ENCODE peak calls at places on chromosome 7, in nine cellular contexts. Y is heart left ventricle, A is HCT116, M is suprapubic skin, U is stomach, F is spleen, I is ovary, T is adrenal gland, W is prostate gland. V is an unnamed sample.

GRCh38 chr7:1709281-1709680 is 39.2 kb downstream of the ELFN1 start:
- DNase-seq in Y (no peak), A (no peak), M (no peak), U (no peak), F (peak; percentile 15), I (no peak), T (no peak), W (no peak), V (no peak)

GRCh38 chr7:2821842-2822507 is 22.1 kb downstream of the GNA12 start:
- DNase-seq in Y (no peak), A (no peak), M (no peak), U (no peak), F (no peak), I (no peak), T (no peak), W (no peak), V (no peak)

GRCh38 chr7:149302222-149302621 is 40.2 kb downstream of the ZNF783 start:
- DNase-seq in Y (no peak), A (no peak), M (no peak), U (no peak), F (no peak), I (no peak), T (no peak), W (no peak), V (no peak)

GRCh38 chr7:118949031-118949430 is 724.5 kb downstream of the ANKRD7 start:
- DNase-seq in Y (no peak), A (no peak), M (no peak), U (no peak), F (no peak), I (no peak), T (no peak), W (no peak), V (no peak)

GRCh38 chr7:1343551-1343950 is 110.9 kb downstream of the UNCX start:
- DNase-seq in Y (no peak), A (no peak), M (no peak), U (no peak), F (peak; percentile 41), I (no peak), T (no peak), W (no peak), V (no peak)

GRCh38 chr7:1058821-1059199 is 14.5 kb downstream of the GPR146 start:
- DNase-seq in Y (peak; percentile 12), A (no peak), M (no peak), U (no peak), F (peak; percentile 49), I (no peak), T (no peak), W (no peak), V (no peak)

GRCh38 chr7:7479275-7479674 is 56.4 kb downstream of the COL28A1 start:
- DNase-seq in Y (no peak), A (no peak), M (no peak), U (no peak), F (no peak), I (no peak), T (no peak), W (no peak), V (no peak)

GRCh38 chr7:123208793-123209192 is 9.0 kb upstream of the SLC13A1 start:
- DNase-seq in Y (no peak), A (peak; percentile 6), M (no peak), U (no peak), F (no peak), I (no peak), T (no peak), W (no peak), V (no peak)

GRCh38 chr7:135743907-135744789 is 4.5 kb downstream of the FAM180A start:
- DNase-seq in Y (peak; percentile 38), A (no peak), M (no peak), U (no peak), F (no peak), I (no peak), T (no peak), W (no peak), V (no peak)

GRCh38 chr7:135745702-135746312 is 2.8 kb downstream of the FAM180A start:
- DNase-seq in Y (peak; percentile 57), A (peak; percentile 93), M (peak; percentile 85), U (no peak), F (no peak), I (peak; percentile 82), T (peak; percentile 83), W (no peak), V (peak; percentile 90)

GRCh38 chr7:135742371-135742770 is 6.2 kb downstream of the FAM180A start:
- DNase-seq in Y (no peak), A (no peak), M (no peak), U (no peak), F (no peak), I (no peak), T (no peak), W (no peak), V (no peak)

GRCh38 chr7:135747366-135747765 is 1.2 kb downstream of the FAM180A start:
- DNase-seq in Y (no peak), A (no peak), M (no peak), U (no peak), F (no peak), I (no peak), T (no peak), W (no peak), V (no peak)

DNA sequence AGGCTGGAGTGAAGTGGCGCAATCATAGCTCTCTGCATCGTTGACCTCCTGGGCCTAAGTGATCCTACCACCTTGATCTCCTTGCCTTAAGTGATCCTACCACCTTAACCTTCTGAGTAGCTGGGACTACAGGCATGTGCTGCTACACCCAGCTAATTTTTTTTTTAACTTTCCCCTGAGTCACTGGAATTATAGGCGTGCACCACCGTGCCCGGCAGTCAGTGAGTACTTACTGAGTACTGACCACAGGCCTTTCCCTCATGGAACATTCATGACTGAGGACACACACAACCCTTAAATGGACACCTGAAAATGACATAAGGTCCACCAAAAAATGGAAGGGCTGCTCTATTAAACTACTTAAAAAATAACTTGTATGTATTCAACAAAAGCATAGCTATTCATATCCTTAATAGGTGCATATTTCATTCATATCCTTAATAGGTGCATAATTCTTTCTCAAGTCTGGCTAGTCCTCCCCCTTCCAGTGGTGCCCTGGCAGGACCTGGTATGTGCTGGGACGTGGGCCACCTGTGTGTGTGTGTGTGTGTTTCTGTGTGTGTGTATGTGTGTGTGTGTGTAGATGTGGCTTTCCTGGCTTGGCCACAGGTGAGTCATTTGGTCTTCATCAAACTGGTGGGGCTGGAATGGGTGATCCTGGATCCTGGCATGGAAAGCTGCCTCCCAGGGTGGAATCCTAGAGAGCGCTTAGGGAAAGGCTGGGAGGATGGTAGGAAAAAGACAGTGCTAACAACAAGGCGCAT is 3.5 kb downstream of the FAM180A start:
- DNase-seq in Y (no peak), A (peak; percentile 79), M (no peak), U (no peak), F (no peak), I (no peak), T (no peak), W (no peak), V (peak; percentile 47)
- TF ChIP-seq POLR2A in Y (no peak), A (no peak), M (no peak), U (no peak), F (no peak), I (no peak), T (no peak), W (no peak), V (no peak)

DNA sequence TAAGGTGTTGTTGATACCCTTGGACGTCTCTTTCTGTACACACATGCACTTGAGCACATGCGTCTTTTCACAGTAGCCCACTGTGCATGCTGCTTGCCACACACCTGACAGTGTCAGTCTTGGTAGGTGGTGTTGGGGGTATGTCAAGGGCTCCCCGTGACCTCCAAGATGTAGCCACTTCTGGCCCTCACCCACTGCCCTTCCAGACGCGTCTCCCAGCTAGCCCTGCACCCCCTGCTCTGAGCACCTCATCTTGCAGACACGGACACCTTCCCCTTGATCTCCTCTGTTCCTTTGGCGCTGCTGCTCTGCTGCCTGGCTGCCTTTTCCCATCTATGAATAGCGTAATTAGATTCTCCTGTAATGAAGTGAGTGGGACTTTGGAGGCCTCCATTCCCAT is 75.2 kb upstream of the TNS3 start:
- DNase-seq in Y (no peak), A (no peak), M (no peak), U (no peak), F (peak; percentile 59), I (no peak), T (no peak), W (no peak), V (no peak)
- TF ChIP-seq CTCF in Y (no peak), A (no peak), M (no peak), U (no peak), F (no peak), I (no peak), T (no peak), W (no peak), V (no peak)

GRCh38 chr7:5691536-5692090 is 89.8 kb downstream of the RNF216 start:
- DNase-seq in Y (no peak), A (no peak), M (no peak), U (no peak), F (no peak), I (no peak), T (no peak), W (no peak), V (no peak)

GRCh38 chr7:5693529-5693928 is 87.9 kb downstream of the RNF216 start:
- DNase-seq in Y (peak; percentile 67), A (no peak), M (no peak), U (no peak), F (peak; percentile 83), I (no peak), T (no peak), W (no peak), V (no peak)

GRCh38 chr7:5692112-5692844 is 89.2 kb downstream of the RNF216 start:
- DNase-seq in Y (peak; percentile 94), A (no peak), M (peak; percentile 94), U (peak; percentile 37), F (peak; percentile 79), I (peak; percentile 84), T (peak; percentile 56), W (peak; percentile 40), V (peak; percentile 95)

GRCh38 chr7:5694221-5694754 is 87.2 kb downstream of the RNF216 start:
- DNase-seq in Y (peak; percentile 41), A (no peak), M (no peak), U (no peak), F (no peak), I (peak; percentile 62), T (no peak), W (no peak), V (no peak)

DNA sequence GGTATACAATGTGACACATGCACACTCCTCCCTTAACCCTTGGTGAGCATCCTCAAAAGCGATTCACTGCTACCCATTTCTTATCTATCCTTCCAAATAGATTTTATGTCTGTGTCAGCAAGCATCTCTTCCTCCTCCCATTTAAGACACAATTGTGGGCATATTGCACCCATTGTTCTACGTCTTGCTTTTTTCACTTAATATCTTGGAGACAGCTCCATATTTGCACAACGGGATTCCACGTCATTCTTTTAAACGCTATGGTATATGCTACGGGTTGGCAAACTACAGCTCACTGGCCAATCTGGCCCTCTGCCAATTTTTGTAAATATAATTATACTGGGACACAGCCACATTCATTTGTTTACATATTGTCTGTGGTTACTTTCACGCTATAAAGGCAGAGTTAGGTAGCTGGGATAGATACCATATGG is 88.6 kb downstream of the RNF216 start:
- DNase-seq in Y (no peak), A (no peak), M (no peak), U (no peak), F (no peak), I (no peak), T (no peak), W (no peak), V (no peak)
- H3K4me3 ChIP-seq in Y (peak overlapping the region; percentile 28), A (no peak overlapping the region), M (peak overlapping the region; percentile 3), U (no peak overlapping the region), F (no peak overlapping the region), I (no peak overlapping the region), T (no peak overlapping the region), W (no peak overlapping the region), V (no peak overlapping the region)

GRCh38 chr7:128940494-128941322 is 3.0 kb downstream of the IRF5 start:
- DNase-seq in Y (peak; percentile 72), A (no peak), M (peak; percentile 83), U (peak; percentile 63), F (peak; percentile 97), I (no peak), T (no peak), W (no peak), V (peak; percentile 49)

GRCh38 chr7:128939861-128940410 is 2.2 kb downstream of the IRF5 start:
- DNase-seq in Y (no peak), A (no peak), M (peak; percentile 77), U (no peak), F (peak; percentile 83), I (no peak), T (no peak), W (no peak), V (peak; percentile 82)

GRCh38 chr7:128937647-128938523 is at the start of gene IRF5:
- DNase-seq in Y (peak; percentile 61), A (peak; percentile 15), M (peak; percentile 78), U (peak; percentile 80), F (peak; percentile 93), I (no peak), T (peak; percentile 45), W (peak; percentile 49), V (no peak)

GRCh38 chr7:128938524-128939074 is 872 bp downstream of the IRF5 start:
- DNase-seq in Y (no peak), A (no peak), M (peak; percentile 65), U (no peak), F (peak; percentile 88), I (no peak), T (no peak), W (no peak), V (peak; percentile 86)

GRCh38 chr7:128939075-128939860 is 1.5 kb downstream of the IRF5 start:
- DNase-seq in Y (peak; percentile 57), A (no peak), M (peak; percentile 73), U (no peak), F (peak; percentile 81), I (no peak), T (no peak), W (no peak), V (peak; percentile 87)
- TF ChIP-seq POLR2A in Y (no peak), A (no peak), M (no peak), U (no peak), F (no peak), I (no peak), T (no peak), W (no peak), V (no peak)

V was measured in lower leg skin.